ENCODE peak calls at places on chromosomes 2 and 18, in eight cellular contexts. N, E, T, V, O, J, D and M are unnamed samples.
A peak's percentile ranks its signal among the peaks of the same experiment; 100 is the strongest.

GRCh38 chr2:214881647-214882205 is 72.2 kb upstream of the BARD1 start:
- DNase-seq in E (no peak), T (no peak), D (no peak), V (no peak), N (no peak), J (no peak), O (no peak), M (no peak)

GRCh38 chr2:121293450-121294325 is 8.7 kb upstream of the TFCP2L1 start:
- DNase-seq in V (no peak), J (no peak), T (no peak), E (no peak), D (peak; percentile 90), O (no peak), N (no peak), M (peak; percentile 71)

GRCh38 chr18:35582899-35583558 is 1.5 kb downstream of the GALNT1 start:
- DNase-seq in J (no peak), T (no peak), O (no peak), D (no peak), E (no peak), V (no peak), N (no peak), M (no peak)

GRCh38 chr2:113324684-113325160 is 46.0 kb upstream of the PAX8 start:
- DNase-seq in V (peak; percentile 54), N (no peak), J (no peak), E (no peak), D (peak; percentile 58), T (peak; percentile 66), O (no peak), M (peak; percentile 47)

GRCh38 chr2:119402645-119403560 is 28.8 kb upstream of the TMEM37 start:
- DNase-seq in T (no peak), O (no peak), E (no peak), D (peak; percentile 71), N (no peak), J (no peak), V (no peak), M (no peak)

GRCh38 chr2:42182654-42183308 is 13.6 kb downstream of the EML4 start:
- DNase-seq in O (no peak), E (no peak), V (no peak), N (no peak), D (no peak), J (no peak), T (no peak), M (no peak)

GRCh38 chr18:26549486-26550435 is 1.4 kb upstream of the KCTD1 start:
- DNase-seq in V (peak; percentile 76), J (no peak), E (peak; percentile 59), T (peak; percentile 69), D (peak; percentile 61), O (peak; percentile 73), N (peak; percentile 79), M (peak; percentile 70)

GRCh38 chr2:120884406-120885290 is 149.0 kb downstream of the GLI2 start:
- DNase-seq in J (no peak), D (no peak), T (peak; percentile 37), N (no peak), E (no peak), O (no peak), V (no peak), M (peak; percentile 14)

GRCh38 chr2:26697425-26697824 is 4.9 kb downstream of the KCNK3 start:
- DNase-seq in E (no peak), V (no peak), J (no peak), T (no peak), N (no peak), D (no peak), O (no peak), M (no peak)

GRCh38 chr2:140586379-140586778 is 1544.4 kb downstream of the LRP1B start:
- DNase-seq in V (no peak), J (no peak), T (no peak), O (no peak), E (no peak), D (peak; percentile 8), N (no peak), M (no peak)

GRCh38 chr2:200467806-200468686 is 41.8 kb downstream of the KCTD18 start:
- DNase-seq in J (no peak), N (no peak), D (no peak), T (no peak), E (no peak), V (no peak), O (no peak), M (no peak)

GRCh38 chr2:148027822-148028221 is 6.9 kb downstream of the MBD5 start:
- DNase-seq in J (no peak), O (no peak), T (no peak), E (no peak), D (no peak), V (no peak), N (no peak), M (no peak)

GRCh38 chr2:174546519-174547506 is 50.8 kb downstream of the WIPF1 start:
- DNase-seq in N (no peak), O (no peak), E (no peak), J (no peak), V (no peak), T (no peak), D (no peak), M (no peak)

GRCh38 chr2:69203166-69203985 is 183.7 kb downstream of the GFPT1 start:
- DNase-seq in E (no peak), O (no peak), D (no peak), V (no peak), N (no peak), T (no peak), J (no peak), M (no peak)

GRCh38 chr2:24852026-24852425 is 58.8 kb downstream of the CENPO start:
- DNase-seq in T (no peak), O (no peak), E (no peak), D (no peak), N (no peak), V (no peak), J (no peak), M (no peak)

GRCh38 chr2:54208364-54209240 is 47.4 kb downstream of the TSPYL6 start:
- DNase-seq in D (no peak), E (no peak), T (no peak), O (no peak), N (no peak), J (no peak), V (no peak), M (no peak)

GRCh38 chr2:173076557-173077345 is 1.1 kb downstream of the MAP3K20 start:
- DNase-seq in O (no peak), N (peak; percentile 66), E (peak; percentile 56), T (peak; percentile 75), J (no peak), V (peak; percentile 70), D (peak; percentile 28), M (peak; percentile 68)

GRCh38 chr18:47410139-47410538 is 158.7 kb upstream of the SKOR2 start:
- DNase-seq in V (no peak), D (no peak), N (no peak), E (no peak), O (no peak), T (no peak), J (no peak), M (no peak)

DNA sequence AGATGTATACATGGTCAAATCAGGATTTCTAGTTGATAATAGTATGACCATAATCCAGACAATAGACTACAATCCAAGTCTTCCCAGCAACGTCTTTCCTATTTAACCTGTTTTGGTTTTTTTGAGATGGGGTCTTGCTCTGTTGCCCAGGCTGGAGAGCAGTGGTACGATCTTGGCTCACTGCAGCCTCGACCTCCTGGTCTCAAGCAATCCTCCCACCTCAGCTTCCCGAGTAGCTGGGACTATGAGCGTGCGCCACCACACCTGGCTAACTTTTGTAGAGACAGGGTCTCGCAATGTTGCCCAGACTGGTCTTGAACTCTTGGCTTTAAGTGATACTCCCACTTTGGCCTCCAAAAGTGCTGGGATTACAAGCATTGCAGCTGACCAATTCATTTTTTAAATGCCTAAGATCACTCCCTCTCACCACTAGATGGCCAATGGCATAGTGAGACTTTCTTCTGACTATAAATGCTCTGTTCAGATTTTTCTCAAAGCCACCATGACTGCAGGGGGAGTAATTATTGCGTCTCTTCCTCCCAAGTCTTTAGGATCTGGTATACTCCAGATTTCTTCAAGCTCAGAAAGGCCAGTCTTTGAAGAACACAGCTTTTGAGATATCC is 47.6 kb downstream of the HNRNPLL start:
- DNase-seq in O (no peak), N (no peak), V (no peak), J (no peak), D (no peak), E (no peak), T (no peak), M (no peak)
- TF ChIP-seq CTCF in O (no peak), N (no peak), V (no peak), J (no peak), D (peak; percentile 33), E (no peak), T (peak; percentile 30), M (peak; percentile 20)

GRCh38 chr2:98773169-98773568 is 42.2 kb upstream of the MGAT4A start:
- DNase-seq in D (no peak), J (no peak), V (no peak), N (no peak), O (no peak), E (no peak), T (no peak), M (no peak)

GRCh38 chr2:98771771-98772521 is 41.0 kb upstream of the MGAT4A start:
- DNase-seq in O (no peak), N (no peak), T (no peak), D (no peak), V (no peak), J (no peak), E (no peak), M (no peak)

GRCh38 chr2:98772531-98772930 is 41.6 kb upstream of the MGAT4A start:
- DNase-seq in J (no peak), V (no peak), O (no peak), T (no peak), E (no peak), N (no peak), D (no peak), M (no peak)

GRCh38 chr2:98769784-98770183 is 38.9 kb upstream of the MGAT4A start:
- DNase-seq in T (no peak), N (no peak), D (no peak), E (no peak), J (no peak), V (no peak), O (no peak), M (no peak)

DNA sequence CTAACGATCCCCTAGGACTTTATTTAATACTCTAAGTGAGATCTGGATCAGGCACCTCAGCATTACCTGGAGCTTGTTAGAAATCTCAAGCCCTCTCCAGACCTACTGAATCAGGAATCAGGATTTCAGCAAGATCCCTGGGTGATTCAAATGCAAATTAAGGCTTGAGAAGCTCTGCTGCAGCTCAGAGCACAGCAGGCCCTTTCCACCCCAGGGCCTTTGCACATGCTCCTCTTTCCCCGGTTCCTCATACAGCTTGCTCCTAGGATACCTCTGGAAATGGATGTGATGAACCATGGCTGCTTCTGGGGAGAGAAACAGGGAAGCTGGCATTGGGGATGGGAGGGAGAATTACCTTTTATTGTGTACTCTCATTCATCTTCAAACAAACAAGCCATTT is 40.3 kb upstream of the MGAT4A start:
- DNase-seq in T (no peak), E (no peak), J (no peak), V (no peak), O (no peak), N (no peak), D (no peak), M (no peak)
- H3K4me3 ChIP-seq in T (no peak overlapping the region), E (no peak overlapping the region), J (no peak overlapping the region), V (no peak overlapping the region), O (no peak overlapping the region), N (no peak overlapping the region), D (no peak overlapping the region), M (peak overlapping the region; percentile 25)

GRCh38 chr2:133576714-133577113 is 8.5 kb upstream of the NCKAP5 start:
- DNase-seq in O (no peak), N (no peak), D (no peak), T (no peak), J (no peak), E (no peak), V (no peak), M (no peak)
- H3K4me1 ChIP-seq in O (peaks cover 22% of the 10 kb centered on the region), N (no peaks in the 10 kb centered on the region), D (peaks cover 5% of the 10 kb centered on the region), T (no peaks in the 10 kb centered on the region), J (peaks cover 14% of the 10 kb centered on the region), E (peaks cover 8% of the 10 kb centered on the region), V (no peaks in the 10 kb centered on the region), M (peaks cover 11% of the 10 kb centered on the region)

GRCh38 chr2:96815326-96816126 is 542 bp upstream of the CNNM3 start:
- DNase-seq in T (no peak), D (peak; percentile 26), E (peak; percentile 42), O (no peak), V (no peak), J (no peak), N (no peak), M (no peak)
- TF ChIP-seq CTCF in T (no peak), D (no peak), E (no peak), O (no peak), V (no peak), J (no peak), N (no peak), M (no peak)